ENCODE peak calls at places on chromosomes 3 and 15, in seven cellular contexts. L is transverse colon, R is sigmoid colon, D is tibial nerve, H is suprapubic skin, M is ovary, E is K562. P is an unnamed sample.

GRCh38 chr3:46127503-46127902 is 80.6 kb downstream of the CCR1 start:
- DNase-seq in M (no peak), R (no peak), H (no peak), L (no peak), E (no peak), D (no peak), P (no peak)

GRCh38 chr15:67927501-67928156 is 87.8 kb upstream of the RNU6-1 start:
- DNase-seq in L (peak), E (peak), M (peak), D (no peak), R (peak), H (no peak), P (no peak)

GRCh38 chr15:78306176-78306774 is 6.9 kb upstream of the SKIC8 start:
- DNase-seq in H (no peak), R (no peak), L (no peak), D (no peak), M (no peak), E (peak), P (no peak)

GRCh38 chr15:90873998-90874605 is 5.7 kb downstream of the FURIN start:
- DNase-seq in E (peak), R (no peak), M (no peak), D (no peak), L (peak), H (no peak), P (peak)

GRCh38 chr3:156459434-156459833 is 95.5 kb downstream of the SSR3 start:
- DNase-seq in R (peak), E (no peak), L (no peak), M (no peak), H (no peak), D (no peak), P (no peak)

GRCh38 chr3:151612119-151612518 is 121.6 kb upstream of the AADACL2 start:
- DNase-seq in R (no peak), D (no peak), M (no peak), H (no peak), L (no peak), E (no peak), P (no peak)

GRCh38 chr3:50251220-50251619 is 15.2 kb downstream of the GNAI2 start:
- DNase-seq in H (no peak), L (no peak), R (no peak), D (no peak), M (no peak), E (peak), P (no peak)

GRCh38 chr3:142896201-142896755 is 7.4 kb upstream of the PCOLCE2 start:
- DNase-seq in L (no peak), M (no peak), H (no peak), D (no peak), R (no peak), E (no peak), P (no peak)

GRCh38 chr3:118714800-118715199 is 319.8 kb downstream of the IGSF11 start:
- DNase-seq in L (no peak), H (no peak), D (no peak), R (no peak), M (no peak), E (no peak), P (no peak)

GRCh38 chr3:48475188-48475587 is 28.7 kb downstream of the ATRIP start:
- DNase-seq in M (no peak), D (no peak), H (no peak), E (no peak), L (no peak), R (no peak), P (no peak)

GRCh38 chr3:128875556-128876120 is 3.8 kb upstream of the ACAD9 start:
- DNase-seq in D (no peak), R (no peak), L (peak), M (no peak), E (peak), H (no peak), P (peak)

DNA sequence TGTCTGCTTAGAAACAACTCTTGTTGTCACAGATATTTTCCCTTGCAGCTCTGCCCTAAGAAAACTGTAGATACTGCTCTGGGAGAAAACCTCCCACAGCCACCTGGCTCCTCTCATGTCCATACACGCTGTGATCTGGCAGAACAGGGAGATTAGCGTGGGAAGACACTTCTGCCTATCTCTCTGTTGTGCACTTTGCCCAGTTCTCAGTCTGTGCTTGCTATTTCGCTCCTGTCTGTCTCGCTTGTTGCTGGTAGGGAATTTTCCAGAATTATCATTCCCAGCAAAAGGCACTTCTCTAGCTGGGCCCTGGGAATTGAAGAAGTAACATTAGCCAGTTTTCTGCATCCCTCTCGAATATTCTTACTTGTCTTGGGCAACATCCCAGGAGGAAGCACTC is 8.1 kb upstream of the GATM start:
- DNase-seq in D (no peak), R (no peak), L (no peak), H (no peak), E (peak), M (peak), P (no peak)
- H3K27ac ChIP-seq in D (no peak), R (no peak), L (peak), H (peak), E (no peak), M (peak), P (no peak)

DNA sequence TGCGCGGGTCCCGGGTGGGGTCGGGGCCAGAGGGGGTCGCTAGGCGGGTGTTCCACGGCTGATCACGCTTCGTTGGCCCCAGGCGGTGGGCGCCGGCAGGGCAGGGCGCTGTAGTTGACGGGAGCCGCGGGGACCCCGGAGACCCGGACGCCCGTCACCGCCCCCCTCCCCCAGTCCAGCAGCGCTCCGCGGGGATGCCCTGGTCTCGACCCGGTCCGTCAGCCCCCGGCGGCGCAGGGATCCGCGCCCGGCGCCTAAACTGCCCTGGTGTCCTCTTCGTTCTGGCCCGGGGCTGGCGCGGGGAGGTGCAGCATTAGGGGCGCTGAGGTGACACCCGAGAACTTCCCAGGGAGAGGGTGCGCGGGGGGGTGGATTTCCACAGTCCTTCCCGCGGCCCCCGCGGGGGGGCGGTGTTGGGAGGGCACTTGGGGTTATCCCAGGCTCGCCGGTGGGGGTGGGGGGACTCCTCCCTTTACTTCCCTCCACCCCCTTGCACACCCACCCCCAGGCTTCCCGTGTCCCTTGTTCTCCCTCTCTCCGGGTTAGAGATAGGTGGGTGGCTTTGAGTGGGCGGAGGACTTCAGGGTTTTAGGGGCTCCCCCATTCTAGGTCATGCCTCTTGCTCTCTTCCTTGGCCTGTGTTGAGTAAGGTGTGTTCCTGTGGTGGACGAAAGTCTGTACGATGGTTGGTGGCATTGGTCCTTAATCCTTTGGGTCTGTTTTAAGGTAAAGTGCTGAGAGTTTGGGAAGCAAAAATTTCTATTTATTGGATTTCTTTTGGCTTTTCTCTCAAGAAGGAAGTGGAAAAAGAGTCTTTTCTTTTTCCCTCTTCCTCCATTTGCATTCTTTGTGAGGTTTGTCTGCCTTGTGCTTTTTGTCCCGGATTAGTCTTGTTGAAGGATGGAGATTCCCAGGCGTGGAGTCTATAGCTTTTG is 672 bp downstream of the SKIL start:
- DNase-seq in E (peak), R (peak), H (peak), D (peak), M (peak), L (peak), P (peak)
- TF ChIP-seq EP300 in E (peak), R (no peak), H (no peak), D (no peak), M (no peak), L (no peak), P (no peak)

DNA sequence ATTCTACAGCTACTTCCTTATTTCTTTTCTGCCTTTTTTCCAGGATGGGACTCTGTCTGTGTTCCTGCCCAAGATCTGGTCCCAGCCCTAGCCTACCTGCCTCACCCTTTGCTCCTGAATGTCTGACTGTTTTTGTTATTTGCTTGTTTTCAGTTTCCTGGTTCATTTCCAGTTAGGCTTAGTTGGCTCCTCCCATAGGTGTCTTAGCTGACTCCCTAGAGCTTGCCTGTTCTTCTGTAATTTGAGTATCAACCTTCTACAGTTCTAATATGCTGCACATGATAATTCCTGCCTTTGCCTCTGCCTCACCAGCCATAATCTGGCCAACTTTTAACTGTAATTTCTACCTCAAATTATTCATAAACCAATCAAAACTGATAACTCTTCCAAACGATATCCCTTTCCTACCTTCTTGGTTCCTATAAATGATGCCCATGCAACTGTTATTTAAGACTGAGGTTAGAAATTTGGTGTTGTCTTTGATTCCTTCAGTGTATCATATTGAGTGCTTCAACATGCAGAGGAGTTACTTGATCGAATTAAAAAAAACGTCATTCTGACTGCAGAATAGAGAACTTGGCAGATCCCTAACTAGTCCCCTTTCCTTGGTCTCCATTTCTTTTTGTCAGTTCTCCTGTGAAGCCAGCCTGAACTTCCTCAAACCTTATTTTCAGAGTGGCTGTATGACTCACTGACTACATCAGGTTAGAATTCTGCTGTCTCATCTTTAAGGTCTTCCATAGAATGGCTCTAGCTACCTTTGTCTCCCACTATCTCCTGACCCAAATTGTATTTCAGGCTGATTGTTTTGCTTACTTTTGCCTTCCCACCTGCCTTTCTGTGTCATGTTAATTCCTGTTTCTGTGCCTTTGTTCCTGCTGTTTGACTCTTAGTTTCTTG is 8.4 kb downstream of the GOLM2 start:
- DNase-seq in E (peak), M (no peak), H (peak), R (no peak), L (peak), D (no peak), P (no peak)
- TF ChIP-seq POLR2A in E (peak), M (no peak), H (no peak), R (no peak), L (no peak), D (no peak), P (no peak)

GRCh38 chr15:70806992-70807712 is 43.8 kb upstream of the UACA start:
- DNase-seq in R (peak), E (no peak), H (no peak), L (peak), M (peak), D (peak), P (no peak)
- H3K27ac ChIP-seq in R (no peak), E (no peak), H (no peak), L (no peak), M (peak), D (no peak), P (peak)

DNA sequence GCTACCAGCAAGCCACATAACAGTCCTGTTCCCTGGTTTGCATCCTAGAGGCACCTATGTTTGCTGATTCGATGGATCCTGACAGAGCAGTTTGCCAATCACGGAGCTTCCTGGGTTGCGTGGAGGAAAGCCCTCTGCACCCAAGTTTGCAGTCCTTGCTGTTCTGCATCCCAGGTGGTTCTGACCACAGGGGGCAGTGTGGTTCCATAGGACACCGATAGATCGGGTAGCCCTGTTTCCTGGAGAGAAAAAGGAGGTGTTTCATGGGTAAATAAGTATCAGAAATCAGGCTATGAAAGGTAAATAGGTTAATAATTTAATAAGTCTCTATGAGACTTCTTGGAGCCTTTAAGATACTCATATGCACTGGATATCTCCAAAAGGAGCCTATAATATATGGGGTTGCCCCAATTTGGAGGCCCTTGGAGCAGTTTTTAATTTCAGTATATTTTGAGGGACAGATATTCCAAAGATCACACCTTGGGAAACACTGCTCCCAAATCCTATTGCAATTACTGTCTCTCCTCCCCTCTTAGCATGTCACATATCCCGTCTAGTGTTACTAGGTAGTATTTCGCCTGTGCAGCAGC is 194.6 kb upstream of the TPM1 start:
- DNase-seq in R (peak), D (peak), M (peak), H (no peak), E (peak), L (peak), P (no peak)
- TF ChIP-seq EP300 in R (no peak), D (no peak), M (no peak), H (no peak), E (no peak), L (no peak), P (no peak)

DNA sequence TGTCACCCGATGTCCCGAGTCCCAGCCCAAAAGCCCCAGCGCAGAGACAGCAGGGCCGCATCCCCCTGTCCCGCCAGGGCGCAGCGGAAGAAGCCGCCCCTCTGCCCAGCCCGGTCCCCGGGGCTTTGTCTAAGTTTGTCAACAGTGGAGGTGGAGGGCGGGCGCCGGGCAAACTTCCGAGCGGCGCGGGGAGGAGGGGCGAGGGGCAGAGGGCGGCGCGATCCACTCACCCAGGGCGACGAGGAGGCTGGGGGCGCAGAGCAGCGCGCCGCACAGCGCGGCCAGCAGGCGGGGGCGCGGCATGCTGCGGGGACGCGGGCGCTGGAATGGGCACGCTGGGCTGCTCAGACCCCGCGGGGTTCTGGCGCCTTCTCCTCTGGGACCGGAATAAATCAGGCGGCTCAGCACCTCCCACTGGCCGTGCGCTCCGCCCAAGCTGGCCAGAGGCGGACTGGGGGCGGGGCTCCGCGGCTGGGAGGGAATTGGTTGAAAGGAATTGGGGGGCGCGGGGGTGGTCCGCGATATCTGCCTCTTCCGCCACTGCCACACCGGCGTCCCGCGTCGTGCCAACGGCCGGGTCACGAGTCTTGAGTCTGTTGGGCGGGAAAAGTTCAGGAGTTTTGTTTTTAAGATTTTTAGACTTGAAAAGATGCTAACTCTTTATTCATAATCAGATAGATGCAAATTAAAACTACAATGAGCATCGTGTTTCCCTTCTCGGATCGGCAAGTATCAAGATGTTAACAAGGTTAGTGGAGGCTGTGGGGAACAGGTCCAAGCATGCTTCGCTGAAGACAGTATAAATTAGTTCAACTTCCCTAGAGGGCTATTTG is at the start of gene MFGE8:
- DNase-seq in M (peak), H (no peak), R (peak), E (peak), L (peak), D (peak), P (peak)
- TF ChIP-seq POLR2A in M (peak), H (no peak), R (no peak), E (peak), L (peak), D (peak), P (no peak)

DNA sequence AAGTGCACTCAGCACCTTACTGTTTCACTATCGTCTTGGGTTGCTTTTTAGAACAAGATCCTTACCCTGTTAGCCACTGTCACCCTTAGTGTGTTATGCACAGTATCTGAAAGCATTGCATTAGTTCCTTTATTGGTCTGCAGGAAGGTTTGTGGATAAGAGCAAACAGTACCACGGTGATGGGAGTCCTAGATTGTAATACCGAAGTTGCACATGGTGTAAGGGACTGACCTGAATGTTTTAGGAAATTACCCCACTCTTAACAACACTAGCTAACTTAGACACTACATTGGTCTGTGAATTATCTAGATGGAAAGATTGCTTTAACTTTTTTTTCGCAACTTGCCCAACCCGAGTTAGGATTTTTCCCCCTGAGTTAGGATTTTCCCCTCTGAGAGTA is 1.3 kb downstream of the STT3B start:
- DNase-seq in L (no peak), E (peak), M (no peak), D (no peak), R (no peak), H (no peak), P (no peak)
- H3K27ac ChIP-seq in L (peak), E (peak), M (peak), D (no peak), R (peak), H (peak), P (no peak)

DNA sequence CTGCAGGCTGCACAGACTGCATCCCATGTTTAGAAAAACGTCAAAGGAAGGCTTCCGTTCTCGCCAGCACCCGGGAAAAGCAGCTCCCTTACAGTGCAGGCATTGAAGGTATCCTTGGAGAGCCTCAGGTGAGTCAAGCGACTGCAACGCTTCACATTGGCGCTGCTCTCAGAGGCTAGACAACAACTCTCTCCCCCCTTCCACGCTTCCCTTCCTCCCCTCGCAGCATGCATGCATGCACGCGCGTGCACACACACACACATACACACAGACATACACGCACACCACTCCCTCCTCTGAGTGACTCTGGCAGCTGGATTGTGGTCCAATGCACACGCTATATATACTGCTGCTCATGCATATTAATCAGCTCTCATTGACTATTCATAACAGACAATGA is 191.1 kb downstream of the PDZRN3 start:
- DNase-seq in D (no peak), H (no peak), R (no peak), L (no peak), M (no peak), E (no peak), P (peak)
- TF ChIP-seq EP300 in D (no peak), H (no peak), R (no peak), L (no peak), M (no peak), E (no peak), P (no peak)

DNA sequence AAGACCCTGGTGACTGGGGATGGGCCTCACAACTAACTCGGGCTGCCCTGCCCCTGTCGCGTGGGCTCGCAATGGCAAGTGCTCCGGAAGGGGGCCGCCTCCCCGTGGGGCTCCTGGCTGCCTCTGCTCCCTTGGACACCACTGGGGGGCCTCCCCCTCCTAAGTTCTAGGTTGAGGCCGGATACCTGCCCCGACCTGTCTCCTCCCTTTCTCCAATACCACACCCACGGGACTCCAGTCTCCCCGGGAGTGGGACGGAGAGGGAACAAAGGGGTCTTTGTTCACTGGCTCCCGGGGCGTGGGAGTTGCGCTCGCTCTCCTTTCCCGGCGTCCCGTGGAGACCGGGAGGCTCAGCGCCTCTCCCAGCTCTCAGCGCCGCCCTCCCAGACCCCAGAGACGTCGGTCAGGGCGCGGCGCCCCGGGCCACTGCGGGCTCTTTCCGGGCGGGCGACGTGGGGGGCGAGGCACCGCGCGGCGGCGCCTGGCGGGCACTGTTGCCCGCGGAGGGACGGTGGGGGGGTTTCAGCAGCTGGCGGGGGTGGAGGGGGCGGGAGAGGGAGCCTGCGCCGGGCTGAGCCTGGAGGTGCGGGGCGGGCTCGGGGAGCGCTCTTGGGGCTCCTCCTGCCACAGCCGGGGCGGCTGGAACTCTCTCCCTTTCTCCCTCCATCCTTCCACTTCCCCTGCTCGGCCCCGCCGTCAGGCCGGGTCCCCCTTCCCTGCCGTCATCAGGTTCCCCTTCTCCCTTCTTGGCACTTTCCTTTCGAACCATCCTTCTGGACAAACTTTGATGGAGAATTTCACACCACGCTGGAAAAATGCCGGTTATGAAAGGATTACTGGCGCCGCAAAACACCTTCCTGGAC is at the start of gene KCNH8:
- DNase-seq in R (no peak), M (no peak), E (peak), D (no peak), L (peak), H (no peak), P (no peak)
- TF ChIP-seq POLR2A in R (no peak), M (no peak), E (no peak), D (no peak), L (peak), H (no peak), P (no peak)